ENCODE peak calls at places on chromosomes 6 and 20, in eight cellular contexts. O, Z, K, P, F, C, M and L are unnamed samples.

GRCh38 chr6:39879535-39879934 is 54.7 kb downstream of the MOCS1 start:
- ATAC-seq in O (no peak), F (no peak), P (no peak), M (no peak), C (no peak), Z (no peak), K (no peak), L (no peak)

GRCh38 chr20:4546342-4546741 is 175.4 kb upstream of the PRND start:
- ATAC-seq in C (no peak), Z (no peak), K (no peak), M (no peak), P (peak; percentile 25), O (no peak), F (no peak), L (no peak)

GRCh38 chr6:137736048-137736846 is 130.8 kb upstream of the TNFAIP3 start:
- ATAC-seq in M (no peak), Z (no peak), F (no peak), C (no peak), K (no peak), O (no peak), P (no peak), L (no peak)

GRCh38 chr6:16481680-16482079 is 243.3 kb downstream of the GMPR start:
- ATAC-seq in K (no peak), F (no peak), P (no peak), O (no peak), C (no peak), Z (no peak), M (no peak), L (no peak)

GRCh38 chr6:62090442-62091229 is 195.4 kb downstream of the KHDRBS2 start:
- ATAC-seq in P (no peak), M (no peak), F (no peak), K (no peak), Z (no peak), O (no peak), C (no peak), L (no peak)

GRCh38 chr6:56940463-56940862 is 14.4 kb upstream of the BEND6 start:
- ATAC-seq in O (no peak), M (no peak), F (no peak), Z (no peak), C (no peak), P (no peak), K (no peak), L (no peak)

GRCh38 chr6:53326372-53327016 is 22.3 kb downstream of the ELOVL5 start:
- ATAC-seq in O (peak; percentile 27), F (peak; percentile 68), K (peak; percentile 42), Z (peak; percentile 82), P (peak; percentile 89), M (no peak), C (peak; percentile 55), L (peak; percentile 83)

GRCh38 chr6:149217466-149217888 is 100.0 kb upstream of the TAB2 start:
- ATAC-seq in F (no peak), Z (no peak), P (no peak), M (no peak), O (no peak), C (peak; percentile 92), K (no peak), L (no peak)

GRCh38 chr6:111825439-111825838 is 47.8 kb downstream of the FYN start:
- ATAC-seq in K (no peak), Z (no peak), C (no peak), F (no peak), O (no peak), P (no peak), M (no peak), L (no peak)
- TF ChIP-seq CTCF in K (no peak), Z (no peak), C (no peak), F (no peak), O (no peak), P (no peak), M (no peak), L (no peak)

GRCh38 chr20:49288784-49289696 is 11.2 kb upstream of the ZNFX1 start:
- ATAC-seq in O (no peak), K (no peak), Z (no peak), M (no peak), C (no peak), P (no peak), F (peak; percentile 81), L (no peak)
- H3K9me3 ChIP-seq in O (no peaks in the 10 kb centered on the region), K (peaks cover 24% of the 10 kb centered on the region), Z (peaks cover 12% of the 10 kb centered on the region), M (no peaks in the 10 kb centered on the region), C (no peaks in the 10 kb centered on the region), P (peaks cover 15% of the 10 kb centered on the region), F (peaks cover 15% of the 10 kb centered on the region), L (no peaks in the 10 kb centered on the region)

DNA sequence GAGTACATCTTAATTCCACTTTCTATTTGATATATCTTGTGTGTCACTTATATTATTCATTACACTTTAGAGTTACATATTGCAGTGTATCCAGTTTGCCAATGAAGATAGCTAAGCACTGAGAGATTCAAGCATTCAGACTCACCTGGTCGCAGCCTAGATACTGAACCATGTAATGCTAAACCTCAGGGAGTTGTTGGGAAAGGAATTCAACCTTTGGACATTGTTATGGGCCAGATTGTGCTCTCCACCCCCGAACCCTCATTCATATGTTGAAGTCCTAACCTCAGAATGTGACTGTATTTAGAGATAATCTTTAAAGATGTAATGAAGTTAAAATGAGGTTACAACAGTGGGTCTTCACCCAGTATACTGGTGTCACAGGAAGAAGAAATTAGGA is 13.8 kb upstream of the KIF16B start:
- ATAC-seq in Z (no peak), O (peak; percentile 76), M (no peak), F (no peak), C (no peak), P (no peak), K (no peak), L (no peak)
- TF ChIP-seq POLR2A in Z (no peak), O (no peak), M (no peak), F (no peak), C (no peak), P (no peak), K (no peak), L (no peak)

DNA sequence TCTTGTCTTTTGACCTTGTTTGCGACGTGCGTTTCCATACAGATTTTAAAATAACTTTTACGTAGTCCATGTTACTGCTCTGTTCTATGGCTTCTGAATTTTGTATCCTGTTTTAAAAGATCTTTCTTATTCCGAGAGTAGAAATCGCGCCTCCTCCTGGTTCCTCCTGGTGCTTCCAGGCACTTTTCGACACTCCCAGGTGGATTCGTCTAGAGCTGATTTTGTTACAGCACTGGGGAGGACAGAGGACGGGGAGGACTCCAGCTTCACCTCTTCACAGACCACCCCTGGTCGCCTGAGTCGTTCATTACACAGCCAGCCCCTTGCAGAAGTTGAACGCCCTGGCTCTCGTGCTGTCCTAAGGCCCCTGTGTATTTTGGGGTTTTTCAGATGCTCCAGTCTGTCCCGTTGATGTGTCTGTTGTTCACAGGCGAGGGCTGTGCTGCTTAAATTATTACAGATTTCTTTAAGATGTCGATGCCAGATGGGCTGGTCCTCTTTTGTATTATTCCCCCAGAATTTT is 30.4 kb downstream of the COL20A1 start:
- ATAC-seq in F (no peak), C (peak; percentile 34), P (no peak), M (no peak), Z (no peak), O (no peak), K (no peak), L (no peak)
- TF ChIP-seq CTCF in F (no peak), C (peak; percentile 42), P (peak; percentile 16), M (no peak), Z (no peak), O (peak; percentile 18), K (no peak), L (no peak)

GRCh38 chr6:169934699-169935347 is 183.4 kb downstream of the ERMARD start:
- ATAC-seq in Z (peak; percentile 12), K (no peak), M (no peak), P (no peak), C (no peak), O (no peak), F (no peak), L (peak; percentile 8)
- H3K9me3 ChIP-seq in Z (no peaks in the 10 kb centered on the region), K (no peaks in the 10 kb centered on the region), M (no peaks in the 10 kb centered on the region), P (peaks cover 50% of the 10 kb centered on the region), C (no peaks in the 10 kb centered on the region), O (no peaks in the 10 kb centered on the region), F (no peaks in the 10 kb centered on the region), L (no peaks in the 10 kb centered on the region)

DNA sequence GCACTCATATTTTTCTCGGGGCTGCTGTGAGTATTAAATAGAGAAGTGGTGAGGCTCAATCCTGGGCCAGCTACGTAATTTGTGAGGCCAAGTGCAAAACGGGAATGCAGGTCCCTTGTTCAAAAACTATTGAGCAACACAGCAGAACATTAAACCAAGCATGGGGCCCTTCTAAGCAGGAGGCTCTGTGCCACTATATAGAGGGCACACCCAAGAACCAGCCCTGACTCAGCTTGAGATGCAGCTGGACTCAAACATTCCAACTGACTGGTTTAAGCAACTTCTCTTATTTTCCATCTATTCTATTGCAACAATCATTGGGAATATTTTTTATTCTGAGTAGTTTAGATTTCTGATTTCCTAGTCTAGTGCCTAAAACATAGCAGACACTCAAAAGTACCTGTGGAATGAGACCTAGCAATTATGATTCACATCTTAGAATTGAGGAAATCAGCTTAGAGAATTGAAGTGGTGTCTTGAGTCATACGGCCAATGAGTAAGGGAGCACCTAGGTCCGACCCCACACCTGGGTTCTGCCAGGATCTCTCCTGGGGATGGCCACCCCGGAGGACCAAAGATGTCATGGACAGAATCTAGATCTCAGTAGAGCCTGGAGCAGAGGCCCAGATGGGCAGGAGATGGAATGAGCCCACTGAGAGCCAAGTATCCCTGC is 1.3 kb downstream of the SIRPB2 start:
- ATAC-seq in M (no peak), Z (peak; percentile 42), C (no peak), P (no peak), F (peak; percentile 84), K (no peak), O (no peak), L (peak; percentile 60)
- TF ChIP-seq POLR2A in M (no peak), Z (no peak), C (no peak), P (no peak), F (no peak), K (no peak), O (no peak), L (peak; percentile 21)

GRCh38 chr6:167089243-167090142 is 33.4 kb upstream of the CCR6 start:
- ATAC-seq in O (no peak), K (no peak), C (no peak), F (no peak), P (no peak), Z (no peak), M (no peak), L (no peak)
- TF ChIP-seq CTCF in O (no peak), K (no peak), C (no peak), F (no peak), P (no peak), Z (no peak), M (no peak), L (no peak)